ENCODE peak calls at places on chromosomes 12 and 14, in four cellular contexts. One of them, this sample, is unnamed.

GRCh38 chr14:94771191-94771905 is 1.4 kb upstream of the GSC start:
- DNase-seq in body of pancreas: no peak
- DNase-seq in H1: peak; percentile 67
- DNase-seq in transverse colon: no peak
- DNase-seq in this sample: no peak

GRCh38 chr12:130155416-130156073 is 6.7 kb upstream of the FZD10 start:
- DNase-seq in body of pancreas: no peak
- DNase-seq in H1: no peak
- DNase-seq in transverse colon: no peak
- DNase-seq in this sample: peak; percentile 42

GRCh38 chr12:118549506-118550109 is 173.3 kb downstream of the SUDS3 start:
- DNase-seq in body of pancreas: no peak
- DNase-seq in H1: no peak
- DNase-seq in transverse colon: no peak
- DNase-seq in this sample: no peak

GRCh38 chr12:26513357-26514043 is 318.1 kb downstream of the SSPN start:
- DNase-seq in body of pancreas: no peak
- DNase-seq in H1: no peak
- DNase-seq in transverse colon: no peak
- DNase-seq in this sample: no peak

GRCh38 chr14:89491701-89492381 is 74.8 kb upstream of the FOXN3 start:
- DNase-seq in body of pancreas: no peak
- DNase-seq in H1: no peak
- DNase-seq in transverse colon: no peak
- DNase-seq in this sample: no peak

GRCh38 chr12:9732966-9733461 is at the start of gene CLECL1:
- DNase-seq in body of pancreas: no peak
- DNase-seq in H1: no peak
- DNase-seq in transverse colon: no peak
- DNase-seq in this sample: no peak

GRCh38 chr14:68688872-68689371 is 103.9 kb downstream of the ZFP36L1 start:
- DNase-seq in body of pancreas: no peak
- DNase-seq in H1: peak; percentile 50
- DNase-seq in transverse colon: no peak
- DNase-seq in this sample: no peak

GRCh38 chr14:91149462-91149861 is 35.6 kb downstream of the DGLUCY start:
- DNase-seq in body of pancreas: peak; percentile 53
- DNase-seq in H1: no peak
- DNase-seq in transverse colon: peak; percentile 50
- DNase-seq in this sample: peak; percentile 99

GRCh38 chr14:45169906-45170305 is 34.2 kb downstream of the FANCM start:
- DNase-seq in body of pancreas: no peak
- DNase-seq in H1: no peak
- DNase-seq in transverse colon: no peak
- DNase-seq in this sample: no peak

GRCh38 chr14:92898732-92899131 is 24.2 kb upstream of the CHGA start:
- DNase-seq in body of pancreas: no peak
- DNase-seq in H1: no peak
- DNase-seq in transverse colon: no peak
- DNase-seq in this sample: no peak

GRCh38 chr12:49557187-49557916 is 10.6 kb downstream of the MCRS1 start:
- DNase-seq in body of pancreas: no peak
- DNase-seq in H1: no peak
- DNase-seq in transverse colon: no peak
- DNase-seq in this sample: no peak

GRCh38 chr12:229441-230191 is 15.7 kb upstream of the SLC6A12 start:
- DNase-seq in body of pancreas: no peak
- DNase-seq in H1: no peak
- DNase-seq in transverse colon: no peak
- DNase-seq in this sample: no peak

GRCh38 chr12:58310368-58310767 is 369.0 kb downstream of the ATP23 start:
- DNase-seq in body of pancreas: no peak
- DNase-seq in H1: no peak
- DNase-seq in transverse colon: no peak
- DNase-seq in this sample: peak; percentile 36

GRCh38 chr12:109835827-109836226 is 2.6 kb upstream of the TRPV4 start:
- DNase-seq in body of pancreas: no peak
- DNase-seq in H1: no peak
- DNase-seq in transverse colon: no peak
- DNase-seq in this sample: no peak

GRCh38 chr12:32399373-32400113 is at the start of gene FGD4:
- DNase-seq in body of pancreas: peak; percentile 96
- DNase-seq in H1: peak; percentile 90
- DNase-seq in transverse colon: peak; percentile 41
- DNase-seq in this sample: peak; percentile 79

GRCh38 chr14:104554608-104555401 is 24.8 kb upstream of the C14orf180 start:
- DNase-seq in body of pancreas: peak; percentile 4
- DNase-seq in H1: no peak
- DNase-seq in transverse colon: peak; percentile 4
- DNase-seq in this sample: no peak

GRCh38 chr14:104865069-104865630 is at the start of gene CEP170B:
- DNase-seq in body of pancreas: peak; percentile 72
- DNase-seq in H1: no peak
- DNase-seq in transverse colon: no peak
- DNase-seq in this sample: no peak

GRCh38 chr14:50363734-50364113 is 33.0 kb downstream of the CDKL1 start:
- DNase-seq in body of pancreas: no peak
- DNase-seq in H1: no peak
- DNase-seq in transverse colon: peak; percentile 48
- DNase-seq in this sample: no peak

GRCh38 chr12:75725505-75726120 is 214.2 kb upstream of the KRR1 start:
- DNase-seq in body of pancreas: no peak
- DNase-seq in H1: no peak
- DNase-seq in transverse colon: no peak
- DNase-seq in this sample: peak; percentile 82
- TF ChIP-seq CTCF in body of pancreas: no peak
- TF ChIP-seq CTCF in H1: no peak
- TF ChIP-seq CTCF in transverse colon: no peak
- TF ChIP-seq CTCF in this sample: peak; percentile 24

GRCh38 chr12:21475552-21475951 is 25.9 kb downstream of the RECQL start:
- DNase-seq in body of pancreas: peak; percentile 60
- DNase-seq in H1: no peak
- DNase-seq in transverse colon: no peak
- DNase-seq in this sample: no peak
- H3K36me3 ChIP-seq in body of pancreas: peaks cover 5% of the 10 kb centered on the region
- H3K36me3 ChIP-seq in H1: peaks cover 54% of the 10 kb centered on the region
- H3K36me3 ChIP-seq in transverse colon: no peaks in the 10 kb centered on the region
- H3K36me3 ChIP-seq in this sample: peaks cover 1% of the 10 kb centered on the region

GRCh38 chr12:6451348-6452244 is at the start of gene TAPBPL:
- DNase-seq in body of pancreas: peak; percentile 90
- DNase-seq in H1: peak; percentile 73
- DNase-seq in transverse colon: peak; percentile 89
- DNase-seq in this sample: peak; percentile 64
- TF ChIP-seq CTCF in body of pancreas: no peak
- TF ChIP-seq CTCF in H1: no peak
- TF ChIP-seq CTCF in transverse colon: no peak
- TF ChIP-seq CTCF in this sample: no peak

GRCh38 chr12:53025250-53025649 is 19.0 kb downstream of the EIF4B start:
- DNase-seq in body of pancreas: no peak
- DNase-seq in H1: no peak
- DNase-seq in transverse colon: no peak
- DNase-seq in this sample: no peak
- H3K36me3 ChIP-seq in body of pancreas: peaks cover 67% of the 10 kb centered on the region
- H3K36me3 ChIP-seq in H1: peaks cover 95% of the 10 kb centered on the region
- H3K36me3 ChIP-seq in transverse colon: no peaks in the 10 kb centered on the region
- H3K36me3 ChIP-seq in this sample: peaks cover 23% of the 10 kb centered on the region

DNA sequence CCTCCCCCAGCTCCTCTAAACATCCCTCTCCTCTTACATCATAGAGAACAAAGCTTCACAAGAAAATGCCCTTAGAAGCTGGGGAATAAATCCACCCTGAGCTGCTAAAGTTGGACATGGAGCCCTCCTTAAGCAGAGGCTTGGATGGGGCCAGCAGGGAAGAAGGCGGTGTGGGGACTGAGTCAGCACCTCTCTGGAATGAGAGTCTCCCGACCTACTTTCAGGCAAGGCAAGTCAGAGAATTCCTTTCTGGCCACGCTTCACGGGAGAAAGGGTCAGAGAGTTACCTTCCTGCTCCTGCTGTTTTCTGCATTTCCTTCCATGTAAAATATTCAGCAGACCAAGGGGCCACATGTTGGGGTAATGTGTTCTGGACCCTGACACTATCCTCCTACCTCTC is 113.3 kb upstream of the PRB2 start:
- DNase-seq in body of pancreas: no peak
- DNase-seq in H1: no peak
- DNase-seq in transverse colon: no peak
- DNase-seq in this sample: no peak
- TF ChIP-seq CTCF in body of pancreas: no peak
- TF ChIP-seq CTCF in H1: no peak
- TF ChIP-seq CTCF in transverse colon: no peak
- TF ChIP-seq CTCF in this sample: no peak

GRCh38 chr14:52044791-52045522 is 23.9 kb downstream of the NID2 start:
- DNase-seq in body of pancreas: peak; percentile 88
- DNase-seq in H1: no peak
- DNase-seq in transverse colon: no peak
- DNase-seq in this sample: peak; percentile 87

GRCh38 chr14:52048132-52048531 is 20.7 kb downstream of the NID2 start:
- DNase-seq in body of pancreas: no peak
- DNase-seq in H1: no peak
- DNase-seq in transverse colon: no peak
- DNase-seq in this sample: no peak

GRCh38 chr14:52043690-52044089 is 25.2 kb downstream of the NID2 start:
- DNase-seq in body of pancreas: peak; percentile 56
- DNase-seq in H1: peak; percentile 72
- DNase-seq in transverse colon: peak; percentile 49
- DNase-seq in this sample: peak; percentile 33

GRCh38 chr14:52048641-52049204 is 20.1 kb downstream of the NID2 start:
- DNase-seq in body of pancreas: no peak
- DNase-seq in H1: no peak
- DNase-seq in transverse colon: no peak
- DNase-seq in this sample: no peak

DNA sequence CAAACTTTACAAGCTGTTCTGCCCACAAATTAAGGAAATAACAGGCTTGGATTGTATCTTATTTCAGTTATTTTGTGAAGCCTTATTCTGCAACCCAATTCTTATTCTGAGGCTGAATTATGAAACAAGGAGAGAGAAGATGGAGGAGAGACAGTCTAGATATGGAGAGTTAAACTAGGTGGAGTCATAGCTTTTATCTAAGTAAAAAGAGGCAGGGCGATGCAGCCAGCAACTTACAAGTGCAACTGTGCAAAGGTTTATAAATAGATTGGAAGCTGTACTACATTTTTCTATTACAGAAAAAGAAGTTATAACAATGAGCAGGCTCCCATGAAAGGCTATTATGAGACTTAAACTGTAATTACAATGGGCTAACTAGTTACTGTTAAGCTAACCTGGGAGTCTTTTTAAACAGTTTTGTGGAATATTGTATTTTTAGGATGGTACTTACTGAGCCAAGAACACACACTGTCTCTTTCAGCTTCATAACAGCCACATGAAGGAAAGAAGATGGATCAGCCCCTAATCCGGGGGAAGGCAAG is 22.4 kb downstream of the NID2 start:
- DNase-seq in body of pancreas: no peak
- DNase-seq in H1: no peak
- DNase-seq in transverse colon: no peak
- DNase-seq in this sample: no peak
- H3K36me3 ChIP-seq in body of pancreas: no peaks in the 10 kb centered on the region
- H3K36me3 ChIP-seq in H1: no peaks in the 10 kb centered on the region
- H3K36me3 ChIP-seq in transverse colon: no peaks in the 10 kb centered on the region
- H3K36me3 ChIP-seq in this sample: no peaks in the 10 kb centered on the region

DNA sequence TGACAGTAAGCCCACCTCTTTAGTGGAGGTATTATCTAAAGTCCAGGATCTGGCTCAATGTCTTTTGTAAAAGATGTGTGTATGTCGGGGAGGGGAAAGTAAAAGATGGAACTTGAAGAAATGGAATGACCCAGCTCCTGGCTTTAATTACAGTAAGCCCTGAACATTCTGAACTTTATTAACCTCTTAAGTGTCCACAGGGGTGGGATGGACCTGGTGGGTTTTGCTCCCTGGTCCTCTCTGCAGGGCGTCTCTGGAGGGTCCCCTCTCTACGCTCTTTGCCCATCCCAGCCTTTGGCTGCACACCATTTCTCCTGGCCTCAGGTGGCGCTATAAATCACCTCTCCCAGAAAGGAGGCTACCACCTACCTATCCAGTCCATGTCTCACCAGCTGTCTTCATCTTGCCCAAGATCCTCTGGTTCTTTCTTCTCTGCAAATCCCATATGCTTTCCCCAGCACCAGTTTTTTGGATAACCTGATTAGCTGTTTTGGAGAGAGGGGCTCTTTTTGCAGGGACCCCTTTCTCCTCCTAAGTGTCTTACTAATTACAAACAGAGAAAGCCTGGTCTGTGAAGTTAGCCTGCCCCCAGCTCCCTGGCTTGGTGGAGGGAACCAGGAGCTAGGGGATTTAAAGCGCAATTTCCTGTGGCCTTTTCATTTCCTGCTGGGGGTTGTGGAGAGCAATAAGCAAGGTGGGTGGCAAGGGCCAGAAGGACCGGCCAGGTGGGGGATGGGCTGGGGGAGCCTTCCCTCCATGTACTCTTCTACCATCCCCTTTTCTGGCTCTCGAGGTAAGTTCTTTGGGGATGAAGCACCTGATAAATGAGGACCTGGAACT is 3.9 kb upstream of the CISTR start:
- DNase-seq in body of pancreas: no peak
- DNase-seq in H1: peak; percentile 57
- DNase-seq in transverse colon: no peak
- DNase-seq in this sample: no peak
- TF ChIP-seq CTCF in body of pancreas: no peak
- TF ChIP-seq CTCF in H1: peak; percentile 67
- TF ChIP-seq CTCF in transverse colon: no peak
- TF ChIP-seq CTCF in this sample: no peak

DNA sequence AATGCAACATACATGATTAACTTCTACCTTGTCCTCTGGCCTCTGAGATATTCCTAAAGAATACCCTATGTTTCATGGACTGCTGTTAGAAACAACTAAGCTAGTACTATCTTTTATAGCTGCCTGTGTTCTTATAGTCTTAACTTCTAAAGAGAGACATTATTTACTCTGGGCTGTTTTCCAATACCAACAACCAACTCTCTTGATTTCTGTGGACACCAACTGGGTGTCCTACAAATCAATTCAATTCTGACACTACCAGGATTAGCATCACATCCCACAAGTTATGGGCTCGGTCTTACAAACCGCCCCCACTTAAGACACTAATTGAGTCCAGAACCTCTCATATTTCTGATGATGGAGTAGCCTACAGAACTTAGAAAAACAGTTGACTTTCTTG is 8.3 kb downstream of the XPOT start:
- DNase-seq in body of pancreas: no peak
- DNase-seq in H1: no peak
- DNase-seq in transverse colon: no peak
- DNase-seq in this sample: no peak
- H3K36me3 ChIP-seq in body of pancreas: peaks cover 22% of the 10 kb centered on the region
- H3K36me3 ChIP-seq in H1: peaks cover 79% of the 10 kb centered on the region
- H3K36me3 ChIP-seq in transverse colon: no peaks in the 10 kb centered on the region
- H3K36me3 ChIP-seq in this sample: peaks cover 30% of the 10 kb centered on the region